ENCODE peak calls at places on chromosomes 5 and 9, in four cellular contexts. V is SK-N-SH, G is keratinocyte, A is astrocyte. S is an unnamed sample. For H4K20me1, the result is how much of the 10 kb centered on the place peaks cover.

GRCh38 chr5:61779743-61780142 is 447.7 kb downstream of the ZSWIM6 start:
- DNase-seq in G (no peak), V (no peak), A (no peak), S (no peak)

GRCh38 chr5:30050056-30050815 is 1143.2 kb upstream of the CDH6 start:
- DNase-seq in V (no peak), G (no peak), A (peak), S (no peak)

GRCh38 chr9:134325096-134325812 is 1.0 kb upstream of the RXRA start:
- DNase-seq in G (no peak), A (peak), V (no peak), S (no peak)

GRCh38 chr5:89372176-89372575 is 489.2 kb upstream of the MEF2C start:
- DNase-seq in G (no peak), A (no peak), V (no peak), S (no peak)

GRCh38 chr9:108412755-108413154 is 443.0 kb downstream of the ACTL7B start:
- DNase-seq in V (no peak), G (peak), A (no peak), S (peak)

GRCh38 chr5:9831823-9832222 is 201.7 kb upstream of the TAS2R1 start:
- DNase-seq in V (no peak), G (no peak), A (no peak), S (no peak)

GRCh38 chr9:130042406-130042930 is 521 bp downstream of the FNBP1 start:
- DNase-seq in G (no peak), V (peak), A (no peak), S (peak)

GRCh38 chr5:172110260-172110815 is 77.7 kb downstream of the STK10 start:
- DNase-seq in V (no peak), G (no peak), A (no peak), S (no peak)

GRCh38 chr5:37665272-37665671 is 174.6 kb downstream of the GDNF start:
- DNase-seq in V (no peak), G (no peak), A (peak), S (no peak)

GRCh38 chr5:175288048-175288621 is 155.8 kb downstream of the DRD1 start:
- DNase-seq in V (no peak), G (peak), A (peak), S (no peak)

GRCh38 chr9:133104718-133105460 is 16.2 kb downstream of the RALGDS start:
- DNase-seq in G (no peak), V (no peak), A (no peak), S (no peak)

GRCh38 chr9:35073276-35073607 is 817 bp upstream of the VCP start:
- DNase-seq in V (no peak), A (no peak), G (no peak), S (no peak)
- H3K4me2 ChIP-seq in V (no peak), A (peak), G (peak), S (peak)

GRCh38 chr9:6414291-6414690 is 1.3 kb downstream of the UHRF2 start:
- DNase-seq in V (no peak), G (no peak), A (peak), S (peak)

GRCh38 chr9:6413365-6414263 is 615 bp downstream of the UHRF2 start:
- DNase-seq in A (no peak), G (no peak), V (peak), S (peak)

GRCh38 chr9:6418764-6419163 is 5.8 kb downstream of the UHRF2 start:
- DNase-seq in V (no peak), G (no peak), A (no peak), S (no peak)

GRCh38 chr9:6415266-6415665 is 2.3 kb downstream of the UHRF2 start:
- DNase-seq in V (peak), G (no peak), A (no peak), S (peak)

DNA sequence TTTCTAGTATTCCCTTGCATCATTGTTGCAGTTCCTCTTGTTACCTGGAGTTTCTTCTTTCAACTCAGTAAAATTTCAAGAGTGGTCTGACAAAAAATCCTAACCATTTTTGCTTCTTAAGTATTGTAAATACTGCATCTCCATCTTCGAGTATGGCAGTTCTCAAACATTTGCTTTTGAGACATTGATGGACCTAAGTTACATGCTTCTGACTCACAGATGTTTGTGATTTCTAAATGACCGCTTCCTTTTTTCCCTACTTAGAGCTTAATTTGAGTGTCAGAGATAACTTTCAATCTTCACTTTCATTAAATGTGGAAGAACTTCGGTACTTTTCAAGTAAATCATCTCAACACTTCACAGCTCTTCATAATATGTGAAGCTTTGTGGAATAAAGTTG is 4.2 kb downstream of the UHRF2 start:
- DNase-seq in A (no peak), V (no peak), G (no peak), S (peak)
- H4K20me1 ChIP-seq in A (half or more), V (half or more), G (under half), S (under half)

DNA sequence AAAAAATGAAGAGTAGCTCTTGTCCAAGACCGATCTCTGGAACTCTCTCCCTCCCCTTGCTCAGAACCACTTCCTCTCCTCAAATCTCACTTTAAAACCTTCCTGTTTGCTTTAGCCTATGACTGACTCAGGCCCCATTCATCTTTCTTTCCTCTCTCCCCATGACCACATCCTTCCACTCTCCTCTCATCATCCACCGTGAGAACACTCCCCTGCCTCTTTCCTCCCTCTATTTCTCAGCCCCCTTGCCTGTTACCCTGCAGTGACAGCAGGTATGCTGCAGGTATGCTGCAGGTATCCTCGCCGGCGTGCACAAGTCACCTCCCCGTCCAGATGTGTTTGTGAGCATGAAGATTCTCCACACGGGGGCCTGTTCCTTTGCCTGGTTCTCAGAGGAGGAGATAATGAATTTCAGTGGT is 505.3 kb downstream of the CCDC171 start:
- DNase-seq in V (no peak), A (peak), G (peak), S (no peak)
- H3K4me2 ChIP-seq in V (peak), A (peak), G (peak), S (no peak)

GRCh38 chr5:109709225-109709624 is 19.5 kb downstream of the MAN2A1 start:
- DNase-seq in A (no peak), G (no peak), V (no peak), S (no peak)
- H4K20me1 ChIP-seq in A (half or more), G (under half), V (under half), S (under half)

GRCh38 chr5:62938927-62939326 is 360.3 kb downstream of the LRRC70 start:
- DNase-seq in G (no peak), V (no peak), A (no peak), S (no peak)
- H3K4me2 ChIP-seq in G (no peak), V (peak), A (no peak), S (no peak)

DNA sequence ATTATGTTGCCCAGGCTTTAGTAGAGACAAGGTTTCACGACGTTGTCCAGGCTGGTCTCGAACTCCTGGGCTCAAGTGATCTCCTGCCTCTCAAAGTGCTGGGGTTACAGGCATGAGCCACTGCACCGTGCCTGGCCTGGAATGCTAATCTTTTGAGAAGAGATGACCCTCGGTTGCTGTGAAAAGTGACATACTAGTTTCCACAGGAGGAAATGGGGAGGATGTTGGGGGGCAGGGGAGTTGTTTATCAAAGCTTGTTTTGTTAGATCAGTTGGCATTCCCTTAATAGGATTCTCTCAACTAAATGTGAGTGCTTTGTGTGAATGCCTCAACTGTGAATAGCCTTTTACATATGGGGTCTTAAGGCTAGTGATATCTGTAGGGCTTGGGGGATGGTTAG is 16.4 kb upstream of the MATR3 start:
- DNase-seq in V (no peak), G (no peak), A (no peak), S (no peak)
- H4K20me1 ChIP-seq in V (under half), G (under half), A (half or more), S (under half)

GRCh38 chr9:93952119-93952783 is 2.9 kb downstream of the BARX1 start:
- DNase-seq in V (peak), G (no peak), A (no peak), S (no peak)
- H3K4me2 ChIP-seq in V (peak), G (peak), A (no peak), S (no peak)

GRCh38 chr9:107322643-107323042 is 39.6 kb downstream of the RAD23B start:
- DNase-seq in G (no peak), V (no peak), A (no peak), S (no peak)
- H4K20me1 ChIP-seq in G (under half), V (under half), A (half or more), S (under half)